ENCODE peak calls at places on chromosomes 2 and 18, in four cellular contexts. One of them, this sample, is unnamed.

GRCh38 chr2:129888896-129889295 is 90.6 kb upstream of the RAB6C start:
- DNase-seq in endothelial cell: no peak
- DNase-seq in foreskin fibroblast: peak; percentile 16
- DNase-seq in pancreas: no peak
- DNase-seq in this sample: no peak

GRCh38 chr2:115389898-115390297 is 947.5 kb downstream of the DPP10 start:
- DNase-seq in foreskin fibroblast: no peak
- DNase-seq in endothelial cell: no peak
- DNase-seq in pancreas: no peak
- DNase-seq in this sample: no peak

GRCh38 chr18:64854112-64854511 is 705.2 kb upstream of the LINC00305 start:
- DNase-seq in foreskin fibroblast: no peak
- DNase-seq in pancreas: no peak
- DNase-seq in endothelial cell: no peak
- DNase-seq in this sample: no peak

GRCh38 chr2:231047270-231047921 is 9.3 kb upstream of the PSMD1 start:
- DNase-seq in endothelial cell: no peak
- DNase-seq in pancreas: no peak
- DNase-seq in foreskin fibroblast: no peak
- DNase-seq in this sample: no peak

GRCh38 chr18:69597561-69597960 is 196.9 kb downstream of the DOK6 start:
- DNase-seq in foreskin fibroblast: no peak
- DNase-seq in pancreas: no peak
- DNase-seq in endothelial cell: no peak
- DNase-seq in this sample: no peak

GRCh38 chr2:96197541-96198255 is 10.9 kb downstream of the STARD7 start:
- DNase-seq in endothelial cell: no peak
- DNase-seq in foreskin fibroblast: peak; percentile 55
- DNase-seq in pancreas: no peak
- DNase-seq in this sample: no peak

GRCh38 chr2:177606636-177607035 is 214.1 kb downstream of the AGPS start:
- DNase-seq in endothelial cell: no peak
- DNase-seq in foreskin fibroblast: peak; percentile 37
- DNase-seq in pancreas: no peak
- DNase-seq in this sample: no peak

GRCh38 chr2:99555410-99555809 is 65.6 kb upstream of the REV1 start:
- DNase-seq in pancreas: no peak
- DNase-seq in foreskin fibroblast: no peak
- DNase-seq in endothelial cell: no peak
- DNase-seq in this sample: no peak

GRCh38 chr2:54456526-54457325 is 599 bp downstream of the SPTBN1 start:
- DNase-seq in pancreas: peak; percentile 79
- DNase-seq in endothelial cell: no peak
- DNase-seq in foreskin fibroblast: peak; percentile 26
- DNase-seq in this sample: peak; percentile 65

GRCh38 chr2:73890301-73891092 is 2.3 kb upstream of the ACTG2 start:
- DNase-seq in pancreas: no peak
- DNase-seq in foreskin fibroblast: peak; percentile 24
- DNase-seq in endothelial cell: no peak
- DNase-seq in this sample: no peak

GRCh38 chr2:1538663-1539062 is 125.4 kb downstream of the TPO start:
- DNase-seq in endothelial cell: peak; percentile 76
- DNase-seq in foreskin fibroblast: peak; percentile 7
- DNase-seq in pancreas: no peak
- DNase-seq in this sample: no peak

GRCh38 chr2:127770973-127771735 is 39.8 kb downstream of the WDR33 start:
- DNase-seq in pancreas: no peak
- DNase-seq in endothelial cell: no peak
- DNase-seq in foreskin fibroblast: peak; percentile 66
- DNase-seq in this sample: no peak

GRCh38 chr2:152815634-152816257 is 97.3 kb downstream of the ARL6IP6 start:
- DNase-seq in foreskin fibroblast: no peak
- DNase-seq in endothelial cell: no peak
- DNase-seq in pancreas: no peak
- DNase-seq in this sample: no peak

GRCh38 chr2:191811807-191812602 is 34.9 kb downstream of the CAVIN2 start:
- DNase-seq in endothelial cell: peak; percentile 64
- DNase-seq in pancreas: no peak
- DNase-seq in foreskin fibroblast: peak; percentile 57
- DNase-seq in this sample: peak; percentile 36

GRCh38 chr2:106073608-106074406 is 120.3 kb downstream of the UXS1 start:
- DNase-seq in foreskin fibroblast: no peak
- DNase-seq in pancreas: no peak
- DNase-seq in endothelial cell: no peak
- DNase-seq in this sample: no peak

GRCh38 chr18:77059294-77059916 is 73.2 kb downstream of the MBP start:
- DNase-seq in pancreas: no peak
- DNase-seq in endothelial cell: peak; percentile 59
- DNase-seq in foreskin fibroblast: peak; percentile 55
- DNase-seq in this sample: peak; percentile 46

GRCh38 chr2:232568161-232568560 is 17.7 kb downstream of the EIF4E2 start:
- DNase-seq in endothelial cell: no peak
- DNase-seq in pancreas: no peak
- DNase-seq in foreskin fibroblast: peak; percentile 82
- DNase-seq in this sample: no peak

GRCh38 chr18:77056399-77057015 is 76.1 kb downstream of the MBP start:
- DNase-seq in foreskin fibroblast: no peak
- DNase-seq in pancreas: no peak
- DNase-seq in endothelial cell: no peak
- DNase-seq in this sample: no peak

GRCh38 chr2:219645631-219646527 is 18.4 kb downstream of the SLC4A3 start:
- DNase-seq in endothelial cell: no peak
- DNase-seq in foreskin fibroblast: peak; percentile 73
- DNase-seq in pancreas: no peak
- DNase-seq in this sample: no peak

GRCh38 chr2:37654419-37654818 is 17.0 kb downstream of the CDC42EP3 start:
- DNase-seq in endothelial cell: no peak
- DNase-seq in foreskin fibroblast: no peak
- DNase-seq in pancreas: no peak
- DNase-seq in this sample: no peak

GRCh38 chr2:217827430-217828201 is 175.2 kb downstream of the TNS1 start:
- DNase-seq in foreskin fibroblast: no peak
- DNase-seq in pancreas: no peak
- DNase-seq in endothelial cell: no peak
- DNase-seq in this sample: no peak

GRCh38 chr2:136917281-136917680 is 151.9 kb downstream of the THSD7B start:
- DNase-seq in endothelial cell: no peak
- DNase-seq in pancreas: no peak
- DNase-seq in foreskin fibroblast: no peak
- DNase-seq in this sample: no peak

GRCh38 chr2:107168141-107168540 is 282.2 kb upstream of the ST6GAL2 start:
- DNase-seq in pancreas: no peak
- DNase-seq in endothelial cell: no peak
- DNase-seq in foreskin fibroblast: no peak
- DNase-seq in this sample: no peak

GRCh38 chr2:126419403-126419802 is 236.6 kb upstream of the GYPC start:
- DNase-seq in foreskin fibroblast: no peak
- DNase-seq in pancreas: no peak
- DNase-seq in endothelial cell: no peak
- DNase-seq in this sample: no peak

GRCh38 chr2:234929002-234929401 is 22.8 kb upstream of the SH3BP4 start:
- DNase-seq in pancreas: no peak
- DNase-seq in foreskin fibroblast: no peak
- DNase-seq in endothelial cell: no peak
- DNase-seq in this sample: no peak

GRCh38 chr2:121993682-121994081 is 238.2 kb downstream of the TSN start:
- DNase-seq in endothelial cell: no peak
- DNase-seq in pancreas: no peak
- DNase-seq in foreskin fibroblast: no peak
- DNase-seq in this sample: no peak

GRCh38 chr2:34547340-34547739 is 948.2 kb upstream of the FAM98A start:
- DNase-seq in foreskin fibroblast: no peak
- DNase-seq in endothelial cell: no peak
- DNase-seq in pancreas: no peak
- DNase-seq in this sample: no peak

GRCh38 chr2:162118166-162119031 is 33.6 kb downstream of the GCG start:
- DNase-seq in foreskin fibroblast: peak; percentile 86
- DNase-seq in pancreas: no peak
- DNase-seq in endothelial cell: no peak
- DNase-seq in this sample: no peak

GRCh38 chr2:231017250-231017636 is 20.1 kb upstream of the C2orf72 start:
- DNase-seq in foreskin fibroblast: no peak
- DNase-seq in pancreas: no peak
- DNase-seq in endothelial cell: no peak
- DNase-seq in this sample: no peak

GRCh38 chr2:176494949-176495353 is 225.7 kb downstream of the MTX2 start:
- DNase-seq in endothelial cell: no peak
- DNase-seq in pancreas: no peak
- DNase-seq in foreskin fibroblast: no peak
- DNase-seq in this sample: no peak

GRCh38 chr2:165533331-165533730 is 63.8 kb downstream of the CSRNP3 start:
- DNase-seq in pancreas: no peak
- DNase-seq in foreskin fibroblast: no peak
- DNase-seq in endothelial cell: no peak
- DNase-seq in this sample: no peak

GRCh38 chr2:152676461-152676860 is 40.8 kb downstream of the PRPF40A start:
- DNase-seq in foreskin fibroblast: no peak
- DNase-seq in endothelial cell: no peak
- DNase-seq in pancreas: no peak
- DNase-seq in this sample: no peak

GRCh38 chr2:40038646-40039045 is 259.6 kb upstream of the THUMPD2 start:
- DNase-seq in foreskin fibroblast: no peak
- DNase-seq in endothelial cell: no peak
- DNase-seq in pancreas: no peak
- DNase-seq in this sample: no peak

GRCh38 chr18:6994719-6995430 is 122.7 kb downstream of the LAMA1 start:
- DNase-seq in foreskin fibroblast: peak; percentile 13
- DNase-seq in pancreas: no peak
- DNase-seq in endothelial cell: no peak
- DNase-seq in this sample: no peak

GRCh38 chr2:210654091-210654490 is 97.7 kb downstream of the CPS1 start:
- DNase-seq in foreskin fibroblast: no peak
- DNase-seq in endothelial cell: no peak
- DNase-seq in pancreas: no peak
- DNase-seq in this sample: no peak

DNA sequence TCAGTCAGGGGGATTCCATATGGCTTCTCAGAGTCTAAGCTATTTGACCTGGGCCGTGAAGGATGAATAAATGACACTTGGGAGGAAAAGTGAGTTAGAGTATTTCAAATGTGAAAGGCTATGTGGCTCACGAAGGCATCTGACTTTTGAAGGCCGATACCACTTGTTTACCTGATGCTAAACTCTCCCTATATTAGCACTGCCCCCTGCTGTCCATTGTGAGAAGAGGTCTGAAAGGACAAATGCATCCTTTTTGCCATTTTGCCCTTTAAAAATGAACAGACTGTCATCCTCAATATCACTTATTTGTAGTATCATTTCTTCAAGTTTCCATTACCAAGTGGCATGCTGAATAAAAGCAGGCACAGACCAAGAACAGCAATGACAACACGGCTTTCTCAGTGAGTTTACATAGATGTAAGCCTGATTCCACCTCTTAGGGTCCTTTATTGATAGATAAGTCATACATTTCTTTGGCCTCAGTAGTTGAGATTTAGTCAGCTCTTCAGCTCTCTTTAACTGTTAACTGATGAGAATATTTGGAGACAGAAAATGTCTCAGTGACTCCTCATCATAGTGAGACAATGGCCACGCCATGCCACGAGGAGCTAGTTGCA is 40.1 kb downstream of the DOCK10 start:
- DNase-seq in foreskin fibroblast: peak; percentile 64
- DNase-seq in pancreas: no peak
- DNase-seq in endothelial cell: peak; percentile 52
- DNase-seq in this sample: peak; percentile 55
- TF ChIP-seq CTCF in foreskin fibroblast: peak; percentile 65
- TF ChIP-seq CTCF in pancreas: peak; percentile 18
- TF ChIP-seq CTCF in endothelial cell: peak; percentile 75
- TF ChIP-seq CTCF in this sample: peak; percentile 52

GRCh38 chr2:23806665-23807064 is 120.3 kb downstream of the ATAD2B start:
- DNase-seq in endothelial cell: no peak
- DNase-seq in pancreas: no peak
- DNase-seq in foreskin fibroblast: no peak
- DNase-seq in this sample: no peak

GRCh38 chr2:23806201-23806600 is 120.7 kb downstream of the ATAD2B start:
- DNase-seq in foreskin fibroblast: no peak
- DNase-seq in pancreas: no peak
- DNase-seq in endothelial cell: no peak
- DNase-seq in this sample: no peak

GRCh38 chr2:23801396-23801795 is 125.5 kb downstream of the ATAD2B start:
- DNase-seq in pancreas: no peak
- DNase-seq in endothelial cell: no peak
- DNase-seq in foreskin fibroblast: peak; percentile 36
- DNase-seq in this sample: no peak

GRCh38 chr2:23803275-23803964 is 123.5 kb downstream of the ATAD2B start:
- DNase-seq in endothelial cell: no peak
- DNase-seq in pancreas: no peak
- DNase-seq in foreskin fibroblast: peak; percentile 38
- DNase-seq in this sample: no peak

GRCh38 chr2:23803965-23804542 is 122.9 kb downstream of the ATAD2B start:
- DNase-seq in pancreas: no peak
- DNase-seq in endothelial cell: peak; percentile 10
- DNase-seq in foreskin fibroblast: peak; percentile 4
- DNase-seq in this sample: no peak
- TF ChIP-seq CTCF in pancreas: no peak
- TF ChIP-seq CTCF in endothelial cell: no peak
- TF ChIP-seq CTCF in foreskin fibroblast: no peak
- TF ChIP-seq CTCF in this sample: no peak

DNA sequence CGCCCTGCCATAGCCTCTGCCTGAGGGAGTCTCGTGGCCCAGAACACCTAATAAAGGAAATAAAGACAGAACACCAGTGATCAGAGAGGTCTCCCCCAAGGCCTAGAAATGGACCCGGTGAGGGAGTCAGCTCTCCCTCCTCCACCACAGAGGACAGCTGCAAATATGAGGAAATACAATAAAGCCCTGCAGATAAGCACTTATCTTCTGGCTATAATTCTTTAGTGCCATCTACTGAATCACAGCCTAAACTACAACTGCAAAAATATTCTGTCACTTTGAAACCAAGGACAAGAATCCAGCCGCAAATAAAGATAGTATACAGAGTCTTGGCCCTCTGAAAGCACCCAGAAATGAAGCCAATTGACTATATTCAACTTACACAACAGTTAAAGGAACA is 42.4 kb upstream of the TACR1 start:
- DNase-seq in foreskin fibroblast: peak; percentile 10
- DNase-seq in pancreas: no peak
- DNase-seq in endothelial cell: no peak
- DNase-seq in this sample: no peak
- TF ChIP-seq CTCF in foreskin fibroblast: peak; percentile 16
- TF ChIP-seq CTCF in pancreas: no peak
- TF ChIP-seq CTCF in endothelial cell: no peak
- TF ChIP-seq CTCF in this sample: no peak

GRCh38 chr2:205699554-205700289 is 17.4 kb downstream of the NRP2 start:
- DNase-seq in pancreas: no peak
- DNase-seq in endothelial cell: no peak
- DNase-seq in foreskin fibroblast: no peak
- DNase-seq in this sample: no peak

GRCh38 chr2:205698556-205699282 is 16.4 kb downstream of the NRP2 start:
- DNase-seq in pancreas: no peak
- DNase-seq in endothelial cell: no peak
- DNase-seq in foreskin fibroblast: no peak
- DNase-seq in this sample: no peak

GRCh38 chr2:205695460-205695979 is 13.2 kb downstream of the NRP2 start:
- DNase-seq in foreskin fibroblast: no peak
- DNase-seq in endothelial cell: no peak
- DNase-seq in pancreas: no peak
- DNase-seq in this sample: no peak

GRCh38 chr2:205694256-205694655 is 12.0 kb downstream of the NRP2 start:
- DNase-seq in foreskin fibroblast: no peak
- DNase-seq in pancreas: no peak
- DNase-seq in endothelial cell: no peak
- DNase-seq in this sample: no peak

GRCh38 chr2:205696541-205697441 is 14.5 kb downstream of the NRP2 start:
- DNase-seq in pancreas: no peak
- DNase-seq in foreskin fibroblast: no peak
- DNase-seq in endothelial cell: peak; percentile 23
- DNase-seq in this sample: no peak
- TF ChIP-seq CTCF in pancreas: no peak
- TF ChIP-seq CTCF in foreskin fibroblast: peak; percentile 35
- TF ChIP-seq CTCF in endothelial cell: no peak
- TF ChIP-seq CTCF in this sample: no peak

This sample was measured in GM20000.